ENCODE peak calls at places on chromosomes 3 and 15, in ten cellular contexts. A is activated CD8-positive, alpha-beta T cell treated with anti-CD3 and anti-CD28 coated beads, Interleukin-2, amount 10 ng/mL, durations not matched to agents 7 days and 5 days; R is stimulated activated CD4-positive, alpha-beta T cell treated with anti-CD3 and anti-CD28 coated beads, Interleukin-1b, Interleukin-23, amount 100 ng/mL, for 24 hours; J is HEK293T; K is activated T-helper 1 cell treated with anti-CD3 and anti-CD28 coated beads, Interleukin-2, amount 50 U/mL, for 16 hours; G is cerebellar nuclear complex; I is heart right ventricle; Z is NCI-H1092; U is HTR-8/SVneo; M is EH. H is an unnamed sample.

GRCh38 chr3:71543371-71544016 is 40.0 kb downstream of the FOXP1 start:
- DNase-seq in K (no peak), U (no peak), M (no peak), J (no peak), A (no peak), R (no peak), Z (no peak), G (no peak), I (no peak), H (no peak)

GRCh38 chr3:2198880-2199279 is 100.2 kb downstream of the CNTN4 start:
- DNase-seq in G (no peak), J (no peak), K (no peak), U (no peak), M (no peak), Z (no peak), I (no peak), A (no peak), R (no peak), H (no peak)

GRCh38 chr3:42509111-42509510 is 6.7 kb downstream of the VIPR1 start:
- DNase-seq in G (no peak), M (no peak), Z (no peak), U (no peak), A (no peak), K (no peak), R (no peak), J (no peak), I (no peak), H (no peak)

GRCh38 chr15:84752700-84753099 is 4.3 kb downstream of the ZNF592 start:
- DNase-seq in J (no peak), A (no peak), M (peak), K (no peak), G (no peak), Z (no peak), U (no peak), R (no peak), I (no peak), H (no peak)

GRCh38 chr3:165466856-165467255 is 270.7 kb upstream of the SLITRK3 start:
- DNase-seq in I (no peak), M (no peak), J (no peak), U (no peak), A (no peak), G (no peak), K (no peak), Z (no peak), R (no peak), H (no peak)

GRCh38 chr3:175404026-175404425 is 544.9 kb downstream of the NAALADL2 start:
- DNase-seq in A (no peak), K (no peak), U (no peak), Z (no peak), I (no peak), M (no peak), G (no peak), J (no peak), R (no peak), H (no peak)

GRCh38 chr3:23594897-23595670 is 210.7 kb upstream of the UBE2E1 start:
- DNase-seq in K (no peak), U (no peak), Z (no peak), A (no peak), J (no peak), R (no peak), G (no peak), I (no peak), M (no peak), H (no peak)

GRCh38 chr3:8625991-8626390 is 18.6 kb downstream of the SSUH2 start:
- DNase-seq in A (no peak), M (peak), I (no peak), J (no peak), U (peak), R (no peak), G (no peak), Z (no peak), K (no peak), H (no peak)

GRCh38 chr15:52008698-52009434 is 10.2 kb upstream of the MAPK6 start:
- DNase-seq in R (no peak), I (no peak), Z (peak), A (no peak), G (no peak), K (no peak), M (no peak), J (no peak), U (no peak), H (no peak)

GRCh38 chr15:97037080-97037479 is 706.6 kb downstream of the NR2F2 start:
- DNase-seq in U (no peak), M (no peak), A (no peak), G (no peak), K (no peak), J (no peak), Z (no peak), R (no peak), I (no peak), H (no peak)

GRCh38 chr3:53113293-53114010 is 16.8 kb downstream of the RFT1 start:
- DNase-seq in Z (no peak), G (no peak), R (no peak), M (no peak), A (no peak), J (no peak), I (peak), U (no peak), K (no peak), H (no peak)

GRCh38 chr3:72234394-72234793 is 449.4 kb upstream of the PROK2 start:
- DNase-seq in G (no peak), A (no peak), Z (no peak), J (no peak), K (no peak), R (no peak), M (peak), U (no peak), I (no peak), H (no peak)

GRCh38 chr15:51846463-51847230 is 17.2 kb downstream of the TMOD3 start:
- DNase-seq in M (peak), I (no peak), Z (no peak), J (no peak), G (no peak), U (peak), A (no peak), K (no peak), R (no peak), H (no peak)

GRCh38 chr15:87681054-87681453 is 575.5 kb downstream of the NTRK3 start:
- DNase-seq in K (no peak), I (no peak), Z (no peak), G (no peak), U (no peak), R (no peak), J (no peak), M (no peak), A (peak), H (no peak)

H was measured in DMS 273 treated with DMSO at 0.1 percent for 48 hours.